ENCODE peak calls at places on chromosome 22, in four cellular contexts. One of them, this sample, is unnamed.
A peak's percentile ranks its signal among the peaks of the same experiment; 100 is the strongest.

GRCh38 chr22:20211997-20212753 is 55.9 kb downstream of the RTN4R start:
- DNase-seq in Peyer's patch: peak; percentile 64
- DNase-seq in IMR-90: peak; percentile 7
- DNase-seq in A549: no peak
- DNase-seq in this sample: no peak

GRCh38 chr22:33380789-33381530 is 322.8 kb upstream of the SYN3 start:
- DNase-seq in Peyer's patch: no peak
- DNase-seq in IMR-90: peak; percentile 95
- DNase-seq in A549: peak; percentile 76
- DNase-seq in this sample: no peak

GRCh38 chr22:20206709-20207215 is 55.9 kb upstream of the CCDC188 start:
- DNase-seq in Peyer's patch: peak; percentile 78
- DNase-seq in IMR-90: peak; percentile 22
- DNase-seq in A549: peak; percentile 17
- DNase-seq in this sample: no peak

GRCh38 chr22:42752230-42752746 is 31.6 kb upstream of the A4GALT start:
- DNase-seq in Peyer's patch: no peak
- DNase-seq in IMR-90: no peak
- DNase-seq in A549: peak; percentile 51
- DNase-seq in this sample: no peak

GRCh38 chr22:32536352-32536751 is 61.7 kb downstream of the FBXO7 start:
- DNase-seq in Peyer's patch: no peak
- DNase-seq in IMR-90: no peak
- DNase-seq in A549: no peak
- DNase-seq in this sample: no peak

GRCh38 chr22:33325232-33326004 is 267.2 kb upstream of the SYN3 start:
- DNase-seq in Peyer's patch: no peak
- DNase-seq in IMR-90: no peak
- DNase-seq in A549: no peak
- DNase-seq in this sample: no peak

GRCh38 chr22:44289429-44290171 is 23.2 kb downstream of the SHISAL1 start:
- DNase-seq in Peyer's patch: no peak
- DNase-seq in IMR-90: peak; percentile 49
- DNase-seq in A549: no peak
- DNase-seq in this sample: no peak

GRCh38 chr22:19085233-19086043 is 36.8 kb downstream of the DGCR2 start:
- DNase-seq in Peyer's patch: no peak
- DNase-seq in IMR-90: peak; percentile 52
- DNase-seq in A549: peak; percentile 18
- DNase-seq in this sample: no peak

GRCh38 chr22:43633631-43634030 is 178.5 kb downstream of the EFCAB6 start:
- DNase-seq in Peyer's patch: no peak
- DNase-seq in IMR-90: no peak
- DNase-seq in A549: no peak
- DNase-seq in this sample: no peak

GRCh38 chr22:30872282-30873041 is 96.1 kb downstream of the MORC2 start:
- DNase-seq in Peyer's patch: peak; percentile 27
- DNase-seq in IMR-90: no peak
- DNase-seq in A549: no peak
- DNase-seq in this sample: no peak

DNA sequence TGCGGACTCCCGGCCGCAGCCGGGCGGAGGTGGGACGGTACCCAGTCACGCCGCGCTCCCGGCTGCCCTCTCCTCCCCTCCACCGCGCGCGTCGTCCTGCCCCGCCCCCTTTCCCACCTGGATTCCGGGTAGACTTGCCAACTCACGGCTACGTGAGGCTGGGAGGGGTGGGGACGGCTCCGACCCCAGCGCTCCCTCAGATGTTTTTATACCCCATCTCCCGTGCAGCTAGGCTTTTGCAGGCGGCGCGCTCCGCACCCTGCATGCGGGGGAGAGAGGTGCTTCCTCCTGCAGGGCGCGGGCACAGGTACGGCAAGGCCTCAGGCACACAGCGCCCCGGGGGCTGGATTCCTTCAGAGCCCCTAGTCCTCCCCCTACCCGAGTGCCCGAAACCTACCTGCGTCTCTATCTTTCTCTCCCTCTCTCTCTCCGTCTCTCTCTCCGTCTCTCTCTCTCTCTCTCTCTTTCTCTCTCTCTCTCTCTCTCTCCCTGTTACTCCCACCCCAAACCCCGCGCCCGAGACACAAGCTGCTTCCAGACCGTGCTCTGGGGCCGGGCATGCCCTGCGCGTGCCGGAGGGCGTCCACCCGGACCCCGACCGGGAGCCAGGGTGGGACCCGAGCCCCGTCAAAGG is 1.9 kb downstream of the PDGFB start:
- DNase-seq in Peyer's patch: no peak
- DNase-seq in IMR-90: no peak
- DNase-seq in A549: no peak
- DNase-seq in this sample: no peak
- TF ChIP-seq POLR2A in Peyer's patch: no peak
- TF ChIP-seq POLR2A in IMR-90: no peak
- TF ChIP-seq POLR2A in A549: no peak
- TF ChIP-seq POLR2A in this sample: no peak

GRCh38 chr22:47225931-47226633 is 463.6 kb downstream of the TBC1D22A start:
- DNase-seq in Peyer's patch: no peak
- DNase-seq in IMR-90: no peak
- DNase-seq in A549: no peak
- DNase-seq in this sample: no peak
- TF ChIP-seq POLR2A in Peyer's patch: no peak
- TF ChIP-seq POLR2A in IMR-90: no peak
- TF ChIP-seq POLR2A in A549: no peak
- TF ChIP-seq POLR2A in this sample: no peak

GRCh38 chr22:50622723-50623327 is 5.1 kb downstream of the ARSA start:
- DNase-seq in Peyer's patch: peak; percentile 93
- DNase-seq in IMR-90: no peak
- DNase-seq in A549: no peak
- DNase-seq in this sample: no peak
- TF ChIP-seq POLR2A in Peyer's patch: peak; percentile 75
- TF ChIP-seq POLR2A in IMR-90: no peak
- TF ChIP-seq POLR2A in A549: no peak
- TF ChIP-seq POLR2A in this sample: no peak

DNA sequence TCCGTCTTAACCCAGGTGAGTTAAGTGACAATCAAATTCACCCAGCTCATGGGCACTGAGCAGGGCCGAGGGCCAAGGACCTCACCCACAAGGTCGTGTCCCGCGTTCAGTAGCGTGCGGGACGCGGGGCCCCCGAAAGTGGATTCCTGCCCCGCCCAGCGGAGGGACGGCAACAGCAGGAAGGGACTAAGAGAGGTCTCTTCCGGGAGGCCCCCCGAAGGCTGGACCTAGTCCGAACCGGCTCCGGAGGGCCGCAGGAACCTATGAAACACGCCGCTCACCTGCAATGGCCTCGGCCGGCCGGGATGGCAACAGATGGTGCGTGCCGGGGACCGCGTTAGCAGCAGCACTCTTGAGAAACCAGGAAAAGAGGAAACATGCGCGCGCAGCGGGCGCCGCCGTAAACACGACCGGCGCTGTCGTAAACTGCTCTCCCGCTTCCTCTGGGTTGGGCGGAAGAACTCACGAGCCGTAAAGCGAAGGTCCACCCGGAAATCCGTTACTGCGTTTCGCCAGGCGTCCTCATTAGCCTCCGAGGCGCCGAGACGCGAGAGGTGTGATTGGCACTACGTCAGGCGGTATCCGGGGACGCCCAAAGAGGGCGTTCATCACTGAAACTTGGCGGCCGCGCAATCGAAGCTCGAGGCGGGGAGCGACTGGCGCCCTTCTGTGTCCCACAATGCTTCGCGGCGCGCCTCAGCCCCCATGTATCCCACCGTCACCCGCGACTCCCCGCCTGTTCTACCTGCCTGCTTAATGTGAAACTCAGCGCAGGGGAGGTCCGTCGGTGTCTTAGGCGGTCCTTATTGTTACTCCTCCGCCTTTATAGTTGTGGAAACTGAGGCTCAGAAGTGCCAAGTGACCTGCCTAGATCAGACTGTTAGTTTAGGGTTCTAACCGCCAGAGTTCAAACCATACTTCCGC is at the start of gene EIF3D:
- DNase-seq in Peyer's patch: peak; percentile 99
- DNase-seq in IMR-90: peak; percentile 99
- DNase-seq in A549: peak; percentile 99
- DNase-seq in this sample: peak; percentile 99
- TF ChIP-seq POLR2A in Peyer's patch: peak; percentile 58
- TF ChIP-seq POLR2A in IMR-90: peak; percentile 96
- TF ChIP-seq POLR2A in A549: peak; percentile 61
- TF ChIP-seq POLR2A in this sample: no peak

GRCh38 chr22:36386351-36386899 is 1.3 kb downstream of the MYH9 start:
- DNase-seq in Peyer's patch: peak; percentile 74
- DNase-seq in IMR-90: no peak
- DNase-seq in A549: peak; percentile 43
- DNase-seq in this sample: peak; percentile 48

GRCh38 chr22:36384766-36385400 is 2.9 kb downstream of the MYH9 start:
- DNase-seq in Peyer's patch: peak; percentile 80
- DNase-seq in IMR-90: no peak
- DNase-seq in A549: no peak
- DNase-seq in this sample: no peak

GRCh38 chr22:36381513-36382079 is 6.2 kb downstream of the MYH9 start:
- DNase-seq in Peyer's patch: no peak
- DNase-seq in IMR-90: peak; percentile 7
- DNase-seq in A549: no peak
- DNase-seq in this sample: no peak

GRCh38 chr22:36385491-36386350 is 2.0 kb downstream of the MYH9 start:
- DNase-seq in Peyer's patch: peak; percentile 70
- DNase-seq in IMR-90: no peak
- DNase-seq in A549: peak; percentile 48
- DNase-seq in this sample: no peak

GRCh38 chr22:36383110-36383581 is 4.6 kb downstream of the MYH9 start:
- DNase-seq in Peyer's patch: peak; percentile 95
- DNase-seq in IMR-90: peak; percentile 94
- DNase-seq in A549: no peak
- DNase-seq in this sample: no peak
- TF ChIP-seq POLR2A in Peyer's patch: peak; percentile 16
- TF ChIP-seq POLR2A in IMR-90: peak; percentile 34
- TF ChIP-seq POLR2A in A549: no peak
- TF ChIP-seq POLR2A in this sample: no peak

DNA sequence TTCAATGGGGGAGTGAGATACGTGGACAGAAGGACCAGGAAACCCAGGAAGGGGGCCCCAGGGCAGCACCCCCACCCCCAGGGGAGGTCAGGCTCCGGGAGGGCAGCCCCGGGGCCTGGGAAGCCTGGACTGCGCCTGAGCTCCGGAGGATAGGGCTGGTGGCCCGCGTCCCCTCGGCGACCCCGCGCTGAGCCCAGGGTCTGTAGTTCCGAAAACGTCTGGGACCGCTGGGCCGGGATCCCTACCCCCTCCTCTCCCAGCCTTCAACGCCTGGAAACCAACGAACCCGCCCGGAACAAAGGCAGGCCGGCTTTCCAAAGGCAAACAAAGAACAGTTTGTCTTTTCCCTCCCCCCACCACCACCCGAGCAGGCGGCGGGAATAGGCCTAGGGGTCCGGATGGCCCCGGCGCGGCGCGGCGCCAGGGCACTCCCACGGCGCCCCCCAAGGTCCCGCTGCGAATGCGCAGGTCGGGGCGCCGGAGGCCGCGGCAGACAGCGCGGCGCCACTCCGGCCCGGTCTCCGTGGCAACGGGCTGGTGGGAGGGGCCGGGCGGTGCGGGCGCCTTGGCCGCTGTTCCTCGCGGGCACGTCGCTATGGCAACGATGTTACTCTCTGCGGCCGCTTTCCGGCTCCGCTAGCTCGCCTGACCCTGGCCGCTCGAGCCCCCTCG is 58.5 kb downstream of the IGLL1 start:
- DNase-seq in Peyer's patch: peak; percentile 95
- DNase-seq in IMR-90: peak; percentile 75
- DNase-seq in A549: peak; percentile 86
- DNase-seq in this sample: peak; percentile 96
- TF ChIP-seq POLR2A in Peyer's patch: no peak
- TF ChIP-seq POLR2A in IMR-90: peak; percentile 67
- TF ChIP-seq POLR2A in A549: no peak
- TF ChIP-seq POLR2A in this sample: no peak

GRCh38 chr22:17841836-17842235 is 67.6 kb upstream of the BID start:
- DNase-seq in Peyer's patch: no peak
- DNase-seq in IMR-90: no peak
- DNase-seq in A549: no peak
- DNase-seq in this sample: no peak
- TF ChIP-seq POLR2A in Peyer's patch: no peak
- TF ChIP-seq POLR2A in IMR-90: no peak
- TF ChIP-seq POLR2A in A549: no peak
- TF ChIP-seq POLR2A in this sample: no peak

This sample was measured in testis.